ENCODE peak calls at places on chromosomes 16 and 17, in eight cellular contexts. H is HT-29; B is stimulated activated CD8-positive, alpha-beta memory T cell treated with anti-CD3 and anti-CD28 coated beads, Interleukin-7, amount 100 ng/mL, for 1 hour; L is A172; Z is HEK293T; I is WTC11; X is K562; V is stimulated activated CD4-positive, alpha-beta T cell treated with anti-CD3 and anti-CD28 coated beads, Interleukin-1b, Interleukin-23, amount 100 ng/mL, for 1 hour. M is an unnamed sample.

GRCh38 chr16:71559855-71560254 is 17.0 kb downstream of the TAT start:
- DNase-seq in H (no peak), B (no peak), L (no peak), Z (no peak), I (no peak), X (no peak), V (no peak), M (no peak)

GRCh38 chr16:50093607-50094570 is 28.1 kb downstream of the HEATR3 start:
- DNase-seq in H (no peak), B (no peak), L (no peak), Z (no peak), I (no peak), X (no peak), V (no peak), M (no peak)

GRCh38 chr16:57689772-57690558 is 4.6 kb upstream of the DRC7 start:
- DNase-seq in H (no peak), B (no peak), L (no peak), Z (no peak), I (no peak), X (peak), V (no peak), M (peak)

GRCh38 chr17:76149214-76149613 is 8.2 kb upstream of the FOXJ1 start:
- DNase-seq in H (no peak), B (no peak), L (no peak), Z (no peak), I (no peak), X (no peak), V (no peak), M (no peak)

GRCh38 chr16:85759631-85760419 is 8.9 kb upstream of the C16orf74 start:
- DNase-seq in H (peak), B (no peak), L (peak), Z (peak), I (peak), X (peak), V (no peak), M (peak)

GRCh38 chr17:20935740-20936139 is 107.1 kb downstream of the USP22 start:
- DNase-seq in H (no peak), B (no peak), L (peak), Z (no peak), I (no peak), X (no peak), V (no peak), M (no peak)

GRCh38 chr17:45648642-45649041 is 135.5 kb upstream of the CRHR1 start:
- DNase-seq in H (no peak), B (no peak), L (no peak), Z (peak), I (peak), X (peak), V (no peak), M (no peak)

GRCh38 chr17:260031-260791 is 78.8 kb upstream of the DOC2B start:
- DNase-seq in H (no peak), B (no peak), L (no peak), Z (no peak), I (peak), X (no peak), V (no peak), M (peak)

GRCh38 chr17:29124135-29124930 is 55.9 kb downstream of the MYO18A start:
- DNase-seq in H (peak), B (no peak), L (peak), Z (peak), I (peak), X (peak), V (no peak), M (peak)

GRCh38 chr16:86306046-86306644 is 204.2 kb upstream of the FOXF1 start:
- DNase-seq in H (no peak), B (no peak), L (no peak), Z (no peak), I (no peak), X (no peak), V (no peak), M (no peak)

GRCh38 chr16:11681526-11681925 is 13.3 kb downstream of the SNN start:
- DNase-seq in H (no peak), B (no peak), L (no peak), Z (no peak), I (no peak), X (no peak), V (no peak), M (peak)

GRCh38 chr17:56269509-56269908 is 116.2 kb downstream of the ANKFN1 start:
- DNase-seq in H (no peak), B (no peak), L (no peak), Z (no peak), I (no peak), X (no peak), V (no peak), M (no peak)

GRCh38 chr17:73625975-73626706 is 18.1 kb downstream of the SDK2 start:
- DNase-seq in H (no peak), B (no peak), L (no peak), Z (no peak), I (no peak), X (no peak), V (no peak), M (no peak)

GRCh38 chr17:34852614-34853013 is 108.6 kb downstream of the CCT6B start:
- DNase-seq in H (peak), B (no peak), L (peak), Z (peak), I (no peak), X (peak), V (no peak), M (no peak)

GRCh38 chr17:39674702-39675389 is 6.6 kb downstream of the PNMT start:
- DNase-seq in H (peak), B (no peak), L (no peak), Z (no peak), I (no peak), X (peak), V (no peak), M (no peak)

GRCh38 chr17:17054636-17055035 is 12.4 kb downstream of the MPRIP start:
- DNase-seq in H (no peak), B (no peak), L (no peak), Z (no peak), I (peak), X (no peak), V (no peak), M (no peak)

GRCh38 chr16:84885024-84885910 is 65.5 kb downstream of the CRISPLD2 start:
- DNase-seq in H (no peak), B (no peak), L (no peak), Z (no peak), I (peak), X (no peak), V (no peak), M (no peak)

GRCh38 chr16:79656537-79657115 is 56.1 kb upstream of the MAF start:
- DNase-seq in H (no peak), B (no peak), L (no peak), Z (no peak), I (no peak), X (no peak), V (no peak), M (no peak)

GRCh38 chr17:78618264-78619066 is 41.3 kb upstream of the DNAH17 start:
- DNase-seq in H (no peak), B (no peak), L (no peak), Z (no peak), I (no peak), X (no peak), V (no peak), M (no peak)

GRCh38 chr16:84567446-84567962 is 50.4 kb downstream of the COTL1 start:
- DNase-seq in H (no peak), B (no peak), L (no peak), Z (no peak), I (no peak), X (no peak), V (no peak), M (no peak)

GRCh38 chr17:74520790-74521480 is 10.3 kb downstream of the CD300LB start:
- DNase-seq in H (peak), B (no peak), L (peak), Z (peak), I (no peak), X (no peak), V (no peak), M (no peak)

GRCh38 chr17:59542960-59543635 is 22.3 kb upstream of the DHX40 start:
- DNase-seq in H (no peak), B (no peak), L (no peak), Z (no peak), I (no peak), X (no peak), V (no peak), M (no peak)

GRCh38 chr17:61314368-61315078 is 85.1 kb upstream of the TBX2 start:
- DNase-seq in H (no peak), B (no peak), L (no peak), Z (no peak), I (no peak), X (no peak), V (no peak), M (no peak)

GRCh38 chr17:58822148-58823050 is 66.7 kb downstream of the PPM1E start:
- DNase-seq in H (no peak), B (no peak), L (no peak), Z (no peak), I (no peak), X (no peak), V (no peak), M (no peak)

GRCh38 chr17:21279582-21279981 is 4.9 kb upstream of the MAP2K3 start:
- DNase-seq in H (no peak), B (no peak), L (no peak), Z (no peak), I (no peak), X (no peak), V (no peak), M (peak)

M was measured in naive thymus-derived CD8-positive, alpha-beta T cell.